ENCODE peak calls at places on chromosome 18, in nine cellular contexts. I is heart left ventricle; T is spleen; Y is choroid plexus epithelial cell; Z is type B pancreatic cell; H is SK-N-SH; J is lower lobe of right lung; V is hepatocyte; E is CD8-positive, alpha-beta T cell. D is an unnamed sample.

GRCh38 chr18:26863122-26863879 is 2.2 kb downstream of the AQP4 start:
- DNase-seq in I (peak; percentile 50), T (no peak), Y (no peak), Z (no peak), H (peak; percentile 78), J (peak; percentile 91), V (peak; percentile 64), E (no peak), D (no peak)

GRCh38 chr18:60739212-60739611 is 366.6 kb upstream of the MC4R start:
- DNase-seq in I (no peak), T (no peak), Y (no peak), Z (no peak), H (no peak), J (no peak), V (no peak), E (no peak), D (no peak)

GRCh38 chr18:22241806-22242440 is 72.5 kb downstream of the GATA6 start:
- DNase-seq in I (no peak), T (no peak), Y (no peak), Z (no peak), H (no peak), J (no peak), V (peak; percentile 38), E (no peak), D (no peak)

GRCh38 chr18:22985250-22985649 is 52.1 kb downstream of the RBBP8 start:
- DNase-seq in I (no peak), T (no peak), Y (no peak), Z (no peak), H (no peak), J (no peak), V (no peak), E (no peak), D (no peak)

GRCh38 chr18:12362473-12363174 is 14.4 kb downstream of the AFG3L2 start:
- DNase-seq in I (no peak), T (no peak), Y (no peak), Z (no peak), H (no peak), J (no peak), V (no peak), E (no peak), D (no peak)

GRCh38 chr18:10715791-10716190 is 190.0 kb downstream of the NAPG start:
- DNase-seq in I (no peak), T (no peak), Y (peak; percentile 46), Z (no peak), H (no peak), J (no peak), V (peak; percentile 44), E (no peak), D (no peak)

GRCh38 chr18:63439334-63439733 is 17.1 kb upstream of the VPS4B start:
- DNase-seq in I (no peak), T (no peak), Y (peak; percentile 84), Z (no peak), H (peak; percentile 76), J (no peak), V (peak; percentile 73), E (peak; percentile 3), D (peak; percentile 57)

GRCh38 chr18:26489191-26489590 is 59.2 kb downstream of the KCTD1 start:
- DNase-seq in I (no peak), T (no peak), Y (no peak), Z (no peak), H (no peak), J (no peak), V (no peak), E (no peak), D (no peak)

GRCh38 chr18:3238742-3239141 is 8.9 kb upstream of the MYL12A start:
- DNase-seq in I (no peak), T (no peak), Y (peak; percentile 46), Z (no peak), H (no peak), J (no peak), V (no peak), E (no peak), D (no peak)

GRCh38 chr18:12659904-12660605 is 2.1 kb upstream of the SPIRE1 start:
- DNase-seq in I (no peak), T (no peak), Y (peak; percentile 81), Z (no peak), H (peak; percentile 69), J (no peak), V (peak; percentile 75), E (no peak), D (peak; percentile 52)

GRCh38 chr18:50286391-50287027 is 983 bp downstream of the CXXC1 start:
- DNase-seq in I (no peak), T (peak; percentile 87), Y (peak; percentile 27), Z (no peak), H (peak; percentile 73), J (no peak), V (no peak), E (no peak), D (no peak)

GRCh38 chr18:2853926-2854664 is 7.3 kb downstream of the EMILIN2 start:
- DNase-seq in I (no peak), T (no peak), Y (no peak), Z (no peak), H (no peak), J (no peak), V (peak; percentile 50), E (no peak), D (no peak)

GRCh38 chr18:76376668-76377358 is 118.2 kb downstream of the ZNF516 start:
- DNase-seq in I (no peak), T (peak; percentile 54), Y (no peak), Z (no peak), H (no peak), J (no peak), V (no peak), E (no peak), D (no peak)

GRCh38 chr18:79396431-79397287 is 929 bp downstream of the NFATC1 start:
- DNase-seq in I (peak; percentile 73), T (peak; percentile 92), Y (peak; percentile 41), Z (no peak), H (no peak), J (peak; percentile 67), V (peak; percentile 68), E (no peak), D (no peak)

GRCh38 chr18:424071-424868 is 76.2 kb downstream of the COLEC12 start:
- DNase-seq in I (no peak), T (no peak), Y (no peak), Z (no peak), H (no peak), J (no peak), V (no peak), E (no peak), D (no peak)

GRCh38 chr18:25229080-25229479 is 122.9 kb downstream of the ZNF521 start:
- DNase-seq in I (peak; percentile 51), T (no peak), Y (peak; percentile 49), Z (no peak), H (peak; percentile 59), J (no peak), V (peak; percentile 34), E (no peak), D (no peak)

GRCh38 chr18:22045221-22045918 is 124.0 kb upstream of the GATA6 start:
- DNase-seq in I (no peak), T (no peak), Y (no peak), Z (no peak), H (no peak), J (no peak), V (peak; percentile 68), E (no peak), D (no peak)

GRCh38 chr18:48059363-48060109 is 129.1 kb upstream of the SMAD2 start:
- DNase-seq in I (no peak), T (peak; percentile 56), Y (no peak), Z (no peak), H (peak; percentile 65), J (no peak), V (peak; percentile 53), E (no peak), D (no peak)

GRCh38 chr18:3261393-3262233 is at the start of gene MYL12B:
- DNase-seq in I (peak; percentile 86), T (peak; percentile 96), Y (peak; percentile 79), Z (peak; percentile 85), H (peak; percentile 89), J (peak; percentile 92), V (peak; percentile 93), E (peak; percentile 58), D (peak; percentile 80)

GRCh38 chr18:48922801-48923730 is 27.7 kb downstream of the SMAD7 start:
- DNase-seq in I (no peak), T (peak; percentile 84), Y (peak; percentile 78), Z (no peak), H (no peak), J (peak; percentile 77), V (peak; percentile 87), E (no peak), D (no peak)

GRCh38 chr18:55152801-55153200 is 193.5 kb upstream of the CCDC68 start:
- DNase-seq in I (no peak), T (no peak), Y (peak; percentile 72), Z (no peak), H (no peak), J (no peak), V (no peak), E (no peak), D (no peak)

GRCh38 chr18:46950064-46950656 is 32.8 kb downstream of the KATNAL2 start:
- DNase-seq in I (no peak), T (no peak), Y (peak; percentile 50), Z (no peak), H (peak; percentile 55), J (no peak), V (peak; percentile 16), E (no peak), D (peak; percentile 27)
- TF ChIP-seq CTCF in I (peak; percentile 48), T (no peak), Y (peak; percentile 62), Z (peak; percentile 72), H (peak; percentile 73), J (peak; percentile 31), V (peak; percentile 44), E (no peak), D (peak; percentile 55)

DNA sequence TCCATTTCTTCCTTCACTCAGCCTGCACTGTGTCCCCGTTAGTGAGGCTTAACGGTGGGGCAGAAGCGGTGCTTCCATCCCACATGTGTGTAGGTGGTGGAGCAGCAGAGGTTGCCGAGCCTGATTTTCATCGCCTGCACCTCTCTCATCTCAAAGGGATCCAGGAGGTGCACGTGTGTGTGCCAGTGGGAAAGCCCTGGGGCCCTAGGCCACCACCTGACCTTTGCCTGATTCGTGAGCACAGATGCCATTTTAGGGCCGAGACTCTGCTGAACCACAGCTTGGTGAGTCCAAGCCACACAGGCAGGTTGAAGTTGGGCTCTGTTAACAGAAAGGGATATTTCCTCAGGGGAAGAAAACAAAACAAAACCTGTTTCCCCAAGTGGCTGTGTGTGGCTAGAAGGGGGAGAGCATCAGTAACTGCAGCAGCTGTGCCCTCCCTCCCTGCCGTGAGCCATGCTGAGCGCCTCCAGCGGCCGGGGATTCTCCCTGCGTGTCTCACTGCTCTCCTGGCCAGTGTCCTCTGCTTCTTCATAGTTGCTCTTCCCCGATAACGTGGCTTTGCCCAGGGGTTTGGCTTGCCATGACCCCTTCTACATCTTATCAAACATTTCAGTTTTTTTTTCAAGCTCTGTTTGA is 81.5 kb downstream of the MAPRE2 start:
- DNase-seq in I (peak; percentile 31), T (no peak), Y (peak; percentile 32), Z (no peak), H (peak; percentile 65), J (no peak), V (peak; percentile 23), E (no peak), D (no peak)
- TF ChIP-seq CTCF in I (peak; percentile 47), T (no peak), Y (peak; percentile 52), Z (peak; percentile 60), H (peak; percentile 35), J (no peak), V (no peak), E (peak; percentile 29), D (no peak)

GRCh38 chr18:9103488-9103887 is 989 bp downstream of the NDUFV2 start:
- DNase-seq in I (no peak), T (no peak), Y (peak; percentile 56), Z (no peak), H (no peak), J (no peak), V (peak; percentile 33), E (no peak), D (peak; percentile 53)
- TF ChIP-seq CTCF in I (peak; percentile 40), T (no peak), Y (no peak), Z (no peak), H (peak; percentile 37), J (no peak), V (peak; percentile 27), E (peak; percentile 27), D (no peak)

GRCh38 chr18:45571714-45572113 is 43.6 kb upstream of the SLC14A2 start:
- DNase-seq in I (no peak), T (no peak), Y (peak; percentile 11), Z (no peak), H (no peak), J (no peak), V (no peak), E (no peak), D (no peak)
- TF ChIP-seq CTCF in I (no peak), T (no peak), Y (peak; percentile 50), Z (peak; percentile 52), H (peak; percentile 35), J (no peak), V (peak; percentile 18), E (no peak), D (peak; percentile 34)

D was measured in MM.1S.